ENCODE peak calls at places on chromosomes 11 and 22, in five cellular contexts. S, M, Z, H and I are unnamed samples. For H3K36me3, the result is how much of the 10 kb centered on the place peaks cover.

GRCh38 chr11:19498986-19499669 is 213.5 kb upstream of the NAV2 start:
- DNase-seq in H (no peak), S (no peak), Z (no peak), M (peak), I (no peak)

GRCh38 chr22:37472418-37473006 is 13.7 kb downstream of the MFNG start:
- DNase-seq in S (no peak), Z (peak), M (no peak), H (no peak), I (no peak)

GRCh38 chr11:26333906-26334305 is 2.0 kb downstream of the ANO3 start:
- DNase-seq in M (no peak), S (no peak), H (no peak), Z (no peak), I (no peak)

GRCh38 chr22:20084547-20085413 is 4.7 kb downstream of the DGCR8 start:
- DNase-seq in H (no peak), S (no peak), Z (peak), M (no peak), I (no peak)

GRCh38 chr11:71452354-71453020 is 516 bp upstream of the NADSYN1 start:
- DNase-seq in Z (no peak), M (no peak), H (peak), S (peak), I (no peak)

GRCh38 chr11:88801484-88802123 is 264.2 kb downstream of the GRM5 start:
- DNase-seq in H (no peak), Z (no peak), S (no peak), M (no peak), I (no peak)

GRCh38 chr11:117859061-117859460 is 17.4 kb downstream of the FXYD6 start:
- DNase-seq in M (no peak), H (no peak), S (peak), Z (peak), I (no peak)

GRCh38 chr11:76270387-76270786 is 64.1 kb upstream of the WNT11 start:
- DNase-seq in H (no peak), Z (no peak), M (no peak), S (no peak), I (no peak)

GRCh38 chr22:21652547-21653545 is 10.7 kb downstream of the SDF2L1 start:
- DNase-seq in M (no peak), S (no peak), H (no peak), Z (no peak), I (no peak)

GRCh38 chr22:21650280-21650679 is 8.2 kb downstream of the SDF2L1 start:
- DNase-seq in Z (no peak), M (no peak), H (no peak), S (no peak), I (no peak)

GRCh38 chr22:21652010-21652546 is 10.0 kb downstream of the SDF2L1 start:
- DNase-seq in M (no peak), Z (peak), S (peak), H (peak), I (peak)

GRCh38 chr22:21650823-21651520 is 8.9 kb downstream of the SDF2L1 start:
- DNase-seq in Z (peak), S (no peak), M (no peak), H (no peak), I (no peak)

DNA sequence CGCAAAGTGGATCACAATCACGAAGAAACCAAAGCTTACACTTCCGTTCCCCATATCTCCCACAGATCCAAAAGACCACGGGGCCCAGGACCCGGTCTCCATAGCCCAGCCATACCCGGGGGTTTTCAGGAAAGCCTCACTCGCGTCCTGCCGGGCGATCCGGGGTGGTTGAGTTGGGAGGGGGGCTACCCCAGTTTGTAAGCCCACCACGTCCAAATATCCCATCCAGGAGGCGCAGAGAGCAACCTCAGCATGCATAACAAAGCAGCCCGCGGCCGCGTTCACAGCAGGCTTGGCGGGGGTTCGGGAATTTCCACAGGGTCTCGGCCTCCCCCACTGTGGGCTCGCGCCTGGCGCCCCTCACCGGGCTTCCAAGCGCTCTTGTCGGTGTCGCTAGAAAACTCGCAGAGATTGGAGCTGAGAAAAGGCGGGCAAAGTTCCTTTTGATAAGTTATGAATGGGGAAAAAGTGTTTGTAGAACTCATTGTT is 9.5 kb downstream of the SDF2L1 start:
- DNase-seq in S (no peak), Z (no peak), M (no peak), H (no peak), I (no peak)
- H3K4me3 ChIP-seq in S (peak), Z (peak), M (peak), H (peak), I (peak)

GRCh38 chr11:67117667-67118058 is 1.4 kb upstream of the KDM2A start:
- DNase-seq in S (peak), H (peak), Z (peak), M (no peak), I (no peak)

GRCh38 chr11:67117176-67117575 is 1.9 kb upstream of the KDM2A start:
- DNase-seq in M (no peak), H (no peak), Z (no peak), S (no peak), I (no peak)

GRCh38 chr11:67111261-67111660 is 7.8 kb upstream of the KDM2A start:
- DNase-seq in M (no peak), S (no peak), H (no peak), Z (no peak), I (no peak)

GRCh38 chr11:67114275-67114896 is 4.7 kb upstream of the KDM2A start:
- DNase-seq in Z (no peak), S (no peak), H (no peak), M (no peak), I (no peak)

DNA sequence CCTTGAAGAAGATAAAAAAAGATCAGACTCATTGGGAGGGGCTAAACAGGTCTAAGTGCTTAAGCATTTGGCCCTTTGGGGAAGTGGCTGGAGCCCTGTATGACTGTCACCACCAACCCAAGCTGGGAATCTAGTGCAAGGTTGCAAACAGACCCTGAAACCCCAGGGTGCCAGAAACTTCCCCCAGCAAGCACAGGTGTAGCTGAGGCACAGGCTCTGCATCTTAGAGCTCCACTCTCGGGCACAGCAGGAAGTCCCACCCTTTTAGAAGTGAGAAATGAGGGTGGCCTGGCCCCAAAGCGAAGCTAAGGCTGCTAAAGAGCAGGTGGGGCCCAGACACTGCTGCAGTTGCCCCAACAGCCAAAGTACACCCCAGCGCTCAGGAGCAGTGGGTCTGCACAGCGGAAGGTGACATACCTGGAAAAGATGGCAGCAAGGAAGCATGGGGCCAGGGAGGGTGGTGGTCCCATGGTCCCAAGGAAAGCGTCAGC is 5.8 kb upstream of the KDM2A start:
- DNase-seq in Z (peak), M (no peak), S (no peak), H (no peak), I (no peak)
- TF ChIP-seq CTCF in Z (no peak), M (no peak), S (no peak), H (no peak), I (no peak)

DNA sequence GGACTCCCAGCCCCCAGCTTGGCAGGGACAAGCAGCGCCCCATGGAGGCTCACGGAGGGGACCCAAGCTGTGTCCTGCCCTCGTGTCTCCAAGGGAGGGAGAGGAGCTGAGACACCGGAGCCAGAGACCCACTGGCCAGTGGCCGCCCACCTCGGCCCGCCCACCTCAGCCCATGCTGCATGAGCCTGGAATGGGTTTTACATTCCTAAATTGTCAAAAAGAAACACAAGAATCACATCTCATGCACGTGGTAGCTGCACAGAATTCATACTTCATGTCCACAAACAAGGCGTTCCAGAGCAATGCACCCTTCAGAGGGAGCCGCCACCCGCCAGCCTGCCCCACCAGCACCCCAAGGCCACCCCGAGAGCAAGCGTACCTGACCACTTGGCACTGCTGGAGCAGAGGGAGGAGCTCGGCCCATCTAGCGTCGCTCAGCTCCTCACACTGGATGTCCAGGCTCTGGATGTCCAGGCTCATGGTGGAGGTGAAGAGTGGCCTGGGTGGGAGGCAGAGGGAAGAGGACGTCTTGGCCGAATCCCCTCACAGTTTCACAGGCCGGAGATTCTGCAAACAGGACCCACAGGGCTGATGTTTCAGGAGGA is 5.3 kb downstream of the RNH1 start:
- DNase-seq in S (no peak), M (no peak), H (no peak), Z (no peak), I (no peak)
- H3K36me3 ChIP-seq in S (under half), M (under half), H (under half), Z (under half), I (under half)

DNA sequence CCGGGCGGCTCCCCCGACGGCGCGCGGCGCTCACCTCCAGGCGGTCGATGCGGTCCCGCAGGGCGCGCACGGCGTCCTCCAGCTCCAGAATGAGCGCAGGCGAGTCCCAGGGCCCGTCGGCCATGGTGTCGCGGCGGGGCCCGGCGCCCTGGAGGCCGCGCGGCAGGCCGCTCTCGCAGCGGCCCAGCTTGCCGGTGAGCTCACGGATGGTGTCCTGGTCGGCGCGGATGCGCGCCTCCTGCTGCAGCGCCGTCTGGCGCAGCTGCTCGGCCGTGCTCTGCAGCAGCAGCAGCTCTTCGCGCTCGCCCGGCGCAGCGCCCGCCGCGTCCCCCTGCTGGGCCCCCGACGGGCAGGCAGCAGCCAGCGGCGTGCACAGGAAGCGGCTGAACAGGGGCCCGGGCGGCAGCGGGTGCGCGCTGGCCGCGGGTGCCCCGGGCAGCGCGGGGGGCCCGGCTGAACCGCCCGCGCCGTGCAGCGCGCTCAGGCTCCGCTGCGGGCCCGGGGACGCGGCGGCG is 570 bp downstream of the NPTXR start:
- DNase-seq in M (no peak), Z (peak), H (peak), S (peak), I (no peak)
- H3K4me3 ChIP-seq in M (peak), Z (peak), H (peak), S (peak), I (peak)

DNA sequence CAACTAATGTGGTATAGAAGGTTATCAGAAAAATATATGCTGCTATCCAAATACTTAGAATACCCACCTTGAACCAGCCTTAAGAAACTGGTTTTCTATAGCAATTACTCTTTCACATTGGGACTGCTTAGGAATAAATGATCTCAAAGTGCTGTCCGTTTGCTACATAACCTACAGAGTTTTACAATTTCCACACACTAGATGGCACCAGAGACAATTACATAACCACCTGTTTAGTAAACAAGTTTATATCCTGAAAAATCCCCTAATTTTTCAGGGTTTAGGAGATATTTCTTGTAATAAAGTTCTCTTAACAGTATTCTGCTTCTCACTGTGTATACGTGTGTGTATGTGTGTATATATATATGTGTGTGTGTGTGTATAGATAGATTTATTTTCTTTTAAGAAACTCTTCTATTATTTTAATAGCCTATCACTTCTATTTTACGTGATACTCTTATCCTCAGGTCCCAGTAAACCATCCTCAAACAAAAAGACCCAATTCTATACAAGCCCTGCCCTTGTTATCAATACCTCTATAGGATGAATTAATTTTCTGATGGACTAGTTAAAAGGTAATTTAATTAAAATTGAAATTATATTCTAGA is 6.7 kb upstream of the OR5I1 start:
- DNase-seq in Z (no peak), M (no peak), S (no peak), H (no peak), I (no peak)
- TF ChIP-seq CTCF in Z (peak), M (peak), S (no peak), H (peak), I (peak)

DNA sequence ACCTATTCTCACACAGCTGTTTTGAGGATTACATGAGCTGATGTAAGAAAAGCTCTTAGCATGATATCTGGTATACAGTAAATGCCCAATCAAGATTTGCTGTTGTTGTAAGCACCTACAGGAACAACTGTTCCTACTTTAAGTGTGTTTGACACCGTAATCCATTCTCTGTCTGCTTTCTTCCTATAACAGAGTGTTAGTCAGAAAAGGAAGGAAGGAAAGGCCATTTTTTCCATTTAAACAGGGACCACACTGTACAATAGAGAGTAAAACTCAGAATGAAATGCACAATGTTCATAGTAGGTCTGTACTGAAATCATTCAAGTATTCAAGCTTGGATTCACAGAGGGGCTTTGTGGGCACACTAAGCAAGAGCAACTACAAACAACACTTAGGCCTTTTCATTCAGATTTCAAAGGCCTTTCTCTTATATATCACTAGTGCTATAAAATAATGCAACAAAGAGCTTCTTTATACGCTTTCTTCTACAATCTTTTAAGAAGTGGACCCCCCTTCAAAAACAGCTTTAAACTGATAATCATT is 21.5 kb downstream of the MTCH2 start:
- DNase-seq in Z (no peak), M (no peak), S (no peak), H (no peak), I (no peak)
- H3K36me3 ChIP-seq in Z (half or more), M (under half), S (half or more), H (half or more), I (under half)

GRCh38 chr11:92225563-92226308 is 1.1 kb downstream of the FAT3 start:
- DNase-seq in H (no peak), Z (peak), M (no peak), S (peak), I (no peak)

GRCh38 chr11:92226331-92227232 is 2.0 kb downstream of the FAT3 start:
- DNase-seq in Z (peak), H (no peak), M (no peak), S (no peak), I (no peak)

GRCh38 chr11:92227233-92227593 is 2.6 kb downstream of the FAT3 start:
- DNase-seq in Z (peak), H (no peak), M (no peak), S (no peak), I (no peak)

GRCh38 chr11:92224394-92225205 is at the start of gene FAT3:
- DNase-seq in M (no peak), Z (peak), S (peak), H (no peak), I (no peak)

DNA sequence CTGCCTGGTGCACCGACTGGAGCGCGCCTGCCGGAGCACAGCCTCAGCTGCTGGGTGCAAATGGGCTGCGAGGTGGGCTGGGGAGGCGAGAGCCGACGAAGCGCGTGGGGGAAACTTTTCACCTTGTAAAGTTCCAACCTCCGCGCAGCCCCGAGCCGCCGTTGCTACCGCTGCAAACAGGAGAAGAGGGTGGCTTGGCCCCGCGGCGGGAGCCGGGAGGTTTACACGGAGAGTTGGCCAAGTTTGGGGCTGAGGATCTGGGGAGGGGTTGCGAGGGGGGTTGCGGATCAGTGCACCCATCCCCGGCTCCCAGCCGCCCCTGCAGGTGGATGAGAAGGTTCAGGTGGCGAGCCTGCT is 566 bp downstream of the FAT3 start:
- DNase-seq in S (no peak), Z (peak), M (no peak), H (no peak), I (no peak)
- H3K4me3 ChIP-seq in S (peak), Z (peak), M (peak), H (peak), I (peak)

GRCh38 chr11:109853156-109853776 is 239.9 kb upstream of the ZC3H12C start:
- DNase-seq in M (peak), S (no peak), H (no peak), Z (no peak), I (peak)
- TF ChIP-seq CTCF in M (peak), S (peak), H (peak), Z (peak), I (peak)

GRCh38 chr22:44667829-44668189 is 34.2 kb upstream of the PRR5 start:
- DNase-seq in Z (peak), M (no peak), S (no peak), H (no peak), I (no peak)
- H3K36me3 ChIP-seq in Z (under half), M (under half), S (under half), H (under half), I (under half)